ENCODE peak calls at places on chromosomes 11 and 22, in six cellular contexts. L, C, Q, B, Z and J are unnamed samples.

GRCh38 chr11:45303316-45303715 is 17.2 kb upstream of the SYT13 start:
- DNase-seq in Z (no peak), B (no peak), L (no peak), C (no peak), Q (no peak), J (no peak)

GRCh38 chr11:44268807-44269080 is 41.2 kb downstream of the ALX4 start:
- DNase-seq in Z (no peak), B (no peak), Q (no peak), C (no peak), L (no peak), J (no peak)

GRCh38 chr11:35927730-35928129 is 16.1 kb upstream of the LDLRAD3 start:
- DNase-seq in Z (peak), L (no peak), Q (no peak), B (peak), C (no peak), J (no peak)

GRCh38 chr22:24188705-24189248 is 7.5 kb downstream of the SUSD2 start:
- DNase-seq in L (no peak), Q (no peak), Z (no peak), B (no peak), C (no peak), J (no peak)

GRCh38 chr11:925158-925495 is 543 bp upstream of the AP2A2 start:
- DNase-seq in C (no peak), Q (no peak), B (no peak), Z (no peak), L (no peak), J (no peak)

GRCh38 chr11:28009383-28009782 is 98.6 kb downstream of the KIF18A start:
- DNase-seq in Q (peak), L (peak), C (no peak), Z (peak), B (no peak), J (peak)

GRCh38 chr11:96969251-96969650 is 579.4 kb downstream of the JRKL start:
- DNase-seq in C (no peak), L (no peak), B (no peak), Q (no peak), Z (no peak), J (no peak)

GRCh38 chr11:65556470-65557279 is 1.5 kb downstream of the LTBP3 start:
- DNase-seq in C (no peak), L (no peak), B (no peak), Q (no peak), Z (no peak), J (no peak)

GRCh38 chr22:40509401-40510134 is 127.0 kb downstream of the MRTFA start:
- DNase-seq in C (no peak), L (peak), Z (peak), Q (peak), B (no peak), J (peak)

GRCh38 chr11:2554338-2555240 is 109.8 kb downstream of the KCNQ1 start:
- DNase-seq in Q (no peak), C (no peak), L (no peak), Z (no peak), B (peak), J (no peak)

GRCh38 chr11:36333897-36334296 is 37.8 kb downstream of the PRR5L start:
- DNase-seq in Z (peak), L (no peak), C (no peak), B (no peak), Q (peak), J (no peak)

GRCh38 chr22:29062286-29062949 is 787 bp upstream of the C22orf31 start:
- DNase-seq in C (no peak), B (no peak), Q (no peak), Z (no peak), L (no peak), J (no peak)

GRCh38 chr22:39422721-39423120 is 23.1 kb downstream of the TAB1 start:
- DNase-seq in Q (no peak), C (no peak), Z (no peak), B (peak), L (no peak), J (no peak)

GRCh38 chr11:104946907-104947306 is 21.5 kb downstream of the CASP4 start:
- DNase-seq in Q (peak), Z (peak), L (no peak), C (no peak), B (no peak), J (no peak)

GRCh38 chr11:67352546-67353316 is 615 bp downstream of the POLD4 start:
- DNase-seq in L (no peak), Z (no peak), B (peak), C (no peak), Q (no peak), J (no peak)

GRCh38 chr22:30305519-30305905 is 16.2 kb upstream of the CASTOR1 start:
- DNase-seq in Z (peak), B (peak), L (no peak), Q (no peak), C (peak), J (no peak)

GRCh38 chr11:47183031-47183856 is 3.0 kb downstream of the PACSIN3 start:
- DNase-seq in Q (no peak), B (no peak), L (no peak), Z (no peak), C (no peak), J (no peak)

GRCh38 chr11:71948314-71949027 is 19.6 kb downstream of the RNF121 start:
- DNase-seq in L (no peak), B (no peak), Q (no peak), Z (peak), C (no peak), J (no peak)

GRCh38 chr11:67368621-67369020 is 4.8 kb downstream of the CLCF1 start:
- DNase-seq in Z (no peak), Q (no peak), L (no peak), B (no peak), C (no peak), J (no peak)

GRCh38 chr11:130247289-130247688 is 67.4 kb downstream of the ZBTB44 start:
- DNase-seq in Z (no peak), Q (no peak), L (no peak), B (no peak), C (no peak), J (no peak)

GRCh38 chr11:36073411-36074203 is 129.7 kb downstream of the LDLRAD3 start:
- DNase-seq in L (no peak), Q (peak), B (no peak), Z (peak), C (no peak), J (peak)

GRCh38 chr11:10401275-10401674 is 53.8 kb upstream of the AMPD3 start:
- DNase-seq in Z (no peak), L (no peak), C (no peak), Q (no peak), B (no peak), J (no peak)

GRCh38 chr11:134656861-134657540 is 245.0 kb upstream of the B3GAT1 start:
- DNase-seq in L (no peak), B (peak), C (peak), Z (no peak), Q (no peak), J (no peak)

GRCh38 chr11:91104237-91104636 is 881.4 kb upstream of the CHORDC1 start:
- DNase-seq in Z (peak), B (no peak), L (peak), C (no peak), Q (no peak), J (peak)

GRCh38 chr11:121630041-121630440 is 177.3 kb upstream of the SORL1-AS1 start:
- DNase-seq in L (peak), B (no peak), Q (peak), C (no peak), Z (peak), J (peak)

GRCh38 chr11:34167961-34168360 is 62.5 kb downstream of the NAT10 start:
- DNase-seq in Z (no peak), B (no peak), Q (no peak), L (no peak), C (no peak), J (no peak)

GRCh38 chr22:45462034-45462655 is 40.5 kb upstream of the FBLN1 start:
- DNase-seq in Q (no peak), C (no peak), L (no peak), B (no peak), Z (no peak), J (no peak)

GRCh38 chr11:115132829-115133228 is 371.4 kb downstream of the CADM1 start:
- DNase-seq in B (no peak), L (no peak), C (no peak), Z (no peak), Q (no peak), J (no peak)

GRCh38 chr11:72616655-72617054 is 57.6 kb downstream of the PDE2A start:
- DNase-seq in C (no peak), Q (no peak), L (no peak), B (no peak), Z (no peak), J (no peak)

GRCh38 chr11:94328587-94329080 is 24.3 kb downstream of the IZUMO1R start:
- DNase-seq in B (no peak), Q (no peak), C (no peak), Z (no peak), L (no peak), J (no peak)

GRCh38 chr22:27749597-27750225 is 51.8 kb downstream of the MN1 start:
- DNase-seq in C (no peak), Z (peak), B (peak), Q (no peak), L (no peak), J (no peak)

GRCh38 chr11:129279326-129280026 is 87.4 kb upstream of the ARHGAP32 start:
- DNase-seq in L (peak), Q (peak), B (peak), Z (peak), C (peak), J (no peak)